ENCODE peak calls at places on chromosomes 7 and 10, in six cellular contexts. Y, A, N, U, K and B are unnamed samples. For H3K4me1, the result is how much of the 10 kb centered on the place peaks cover.

GRCh38 chr7:143073556-143073955 is 21.4 kb downstream of the OR6V1 start:
- DNase-seq in Y (no peak), A (no peak), N (no peak), U (no peak), K (no peak), B (no peak)

GRCh38 chr10:130043491-130043890 is 67.1 kb downstream of the C10orf143 start:
- DNase-seq in Y (no peak), A (no peak), N (no peak), U (no peak), K (no peak), B (no peak)

GRCh38 chr10:62772186-62772950 is 32.2 kb upstream of the ADO start:
- DNase-seq in Y (no peak), A (peak), N (no peak), U (no peak), K (no peak), B (no peak)

GRCh38 chr10:98172073-98172472 is 37.6 kb downstream of the R3HCC1L start:
- DNase-seq in Y (no peak), A (no peak), N (no peak), U (no peak), K (no peak), B (no peak)

GRCh38 chr7:100965723-100966541 is 3.4 kb upstream of the MUC12 start:
- DNase-seq in Y (peak), A (no peak), N (peak), U (peak), K (peak), B (no peak)

GRCh38 chr10:11482306-11482705 is 129.1 kb downstream of the USP6NL start:
- DNase-seq in Y (no peak), A (no peak), N (no peak), U (no peak), K (no peak), B (no peak)

GRCh38 chr10:23192741-23193434 is 776 bp downstream of the PTF1A start:
- DNase-seq in Y (no peak), A (no peak), N (no peak), U (no peak), K (no peak), B (no peak)

GRCh38 chr10:34116780-34117179 is 698.3 kb downstream of the PARD3 start:
- DNase-seq in Y (no peak), A (no peak), N (no peak), U (no peak), K (no peak), B (no peak)

GRCh38 chr7:120218702-120219101 is 54.3 kb upstream of the KCND2 start:
- DNase-seq in Y (no peak), A (peak), N (no peak), U (no peak), K (no peak), B (no peak)

GRCh38 chr10:101781984-101782810 is 1.0 kb downstream of the NPM3 start:
- DNase-seq in Y (peak), A (no peak), N (no peak), U (no peak), K (peak), B (no peak)

GRCh38 chr7:84136809-84137208 is 57.8 kb downstream of the SEMA3A start:
- DNase-seq in Y (no peak), A (no peak), N (no peak), U (no peak), K (no peak), B (no peak)

GRCh38 chr7:84085147-84085546 is 109.4 kb downstream of the SEMA3A start:
- DNase-seq in Y (no peak), A (peak), N (no peak), U (peak), K (no peak), B (no peak)

GRCh38 chr7:150856303-150857275 is 4.3 kb downstream of the AOC1 start:
- DNase-seq in Y (no peak), A (no peak), N (no peak), U (no peak), K (no peak), B (peak)

GRCh38 chr10:59962755-59963154 is 56.4 kb upstream of the CCDC6 start:
- DNase-seq in Y (no peak), A (no peak), N (no peak), U (no peak), K (no peak), B (no peak)

GRCh38 chr7:41691286-41691966 is 11.5 kb downstream of the INHBA start:
- DNase-seq in Y (no peak), A (peak), N (no peak), U (no peak), K (no peak), B (no peak)

GRCh38 chr7:8724080-8724718 is 290.8 kb downstream of the NXPH1 start:
- DNase-seq in Y (no peak), A (no peak), N (peak), U (peak), K (peak), B (peak)

GRCh38 chr7:17774248-17774647 is 166.0 kb downstream of the SNX13 start:
- DNase-seq in Y (no peak), A (peak), N (peak), U (peak), K (no peak), B (no peak)

GRCh38 chr7:27139335-27140107 is 4.0 kb downstream of the HOXA5 start:
- DNase-seq in Y (no peak), A (no peak), N (no peak), U (no peak), K (no peak), B (no peak)

GRCh38 chr10:128211064-128211504 is 84.9 kb upstream of the MKI67 start:
- DNase-seq in Y (no peak), A (no peak), N (no peak), U (no peak), K (no peak), B (no peak)

GRCh38 chr10:46288601-46289206 is 1.9 kb downstream of the ANTXRL start:
- DNase-seq in Y (no peak), A (no peak), N (no peak), U (no peak), K (peak), B (peak)

GRCh38 chr10:97919012-97919411 is 69.4 kb downstream of the GOLGA7B start:
- DNase-seq in Y (no peak), A (no peak), N (no peak), U (peak), K (no peak), B (no peak)

GRCh38 chr10:11536256-11536655 is 75.2 kb downstream of the USP6NL start:
- DNase-seq in Y (no peak), A (no peak), N (no peak), U (no peak), K (no peak), B (no peak)

GRCh38 chr7:27235387-27236052 is 7.1 kb upstream of the EVX1 start:
- DNase-seq in Y (peak), A (no peak), N (peak), U (peak), K (peak), B (peak)

GRCh38 chr10:124825702-124826101 is 24.1 kb downstream of the ABRAXAS2 start:
- DNase-seq in Y (no peak), A (no peak), N (no peak), U (no peak), K (no peak), B (no peak)

GRCh38 chr10:93963434-93963833 is 30.3 kb upstream of the PLCE1 start:
- DNase-seq in Y (no peak), A (no peak), N (no peak), U (no peak), K (no peak), B (no peak)

GRCh38 chr7:134941185-134941900 is 45.0 kb upstream of the AGBL3 start:
- DNase-seq in Y (no peak), A (peak), N (no peak), U (peak), K (peak), B (peak)

GRCh38 chr7:156625585-156625984 is 15.0 kb upstream of the RNF32 start:
- DNase-seq in Y (no peak), A (no peak), N (no peak), U (no peak), K (no peak), B (no peak)

GRCh38 chr7:5296015-5296621 is 13.4 kb downstream of the SLC29A4 start:
- DNase-seq in Y (no peak), A (no peak), N (no peak), U (no peak), K (peak), B (no peak)

GRCh38 chr10:124403548-124403947 is 15.2 kb downstream of the OAT start:
- DNase-seq in Y (peak), A (peak), N (peak), U (peak), K (peak), B (no peak)

GRCh38 chr10:97005349-97005748 is 173.3 kb downstream of the LCOR start:
- DNase-seq in Y (no peak), A (no peak), N (no peak), U (no peak), K (no peak), B (no peak)

GRCh38 chr10:76086571-76087260 is 655.3 kb downstream of the LRMDA start:
- DNase-seq in Y (no peak), A (peak), N (peak), U (peak), K (peak), B (no peak)

GRCh38 chr10:35546824-35547225 is 58.3 kb upstream of the GJD4 start:
- DNase-seq in Y (no peak), A (peak), N (no peak), U (peak), K (peak), B (peak)

GRCh38 chr7:135803143-135803542 is 54.5 kb upstream of the FAM180A start:
- DNase-seq in Y (no peak), A (no peak), N (peak), U (no peak), K (peak), B (peak)

GRCh38 chr7:90625562-90625961 is 29.4 kb downstream of the CDK14 start:
- DNase-seq in Y (no peak), A (peak), N (no peak), U (peak), K (peak), B (no peak)

GRCh38 chr10:73759512-73760115 is 15.4 kb downstream of the SEC24C start:
- DNase-seq in Y (no peak), A (no peak), N (no peak), U (peak), K (no peak), B (peak)

GRCh38 chr7:34982371-34983019 is 54.8 kb downstream of the DPY19L1 start:
- DNase-seq in Y (no peak), A (no peak), N (peak), U (no peak), K (peak), B (no peak)

GRCh38 chr10:683448-684071 is 5.9 kb downstream of the DIP2C start:
- DNase-seq in Y (peak), A (peak), N (peak), U (peak), K (no peak), B (no peak)

GRCh38 chr10:685613-686012 is 3.9 kb downstream of the DIP2C start:
- DNase-seq in Y (no peak), A (no peak), N (no peak), U (no peak), K (no peak), B (no peak)

GRCh38 chr10:681670-682318 is 7.7 kb downstream of the DIP2C start:
- DNase-seq in Y (no peak), A (peak), N (no peak), U (no peak), K (no peak), B (no peak)

GRCh38 chr10:680745-681144 is 8.7 kb downstream of the DIP2C start:
- DNase-seq in Y (no peak), A (no peak), N (no peak), U (no peak), K (no peak), B (no peak)

GRCh38 chr10:682931-683447 is 6.5 kb downstream of the DIP2C start:
- DNase-seq in Y (no peak), A (no peak), N (no peak), U (no peak), K (no peak), B (no peak)
- H3K4me2 ChIP-seq in Y (peak), A (peak), N (peak), U (peak), K (no peak), B (no peak)

GRCh38 chr7:137886266-137886665 is 39.5 kb upstream of the DGKI start:
- DNase-seq in Y (no peak), A (no peak), N (no peak), U (no peak), K (peak), B (no peak)
- H3K4me1 ChIP-seq in Y (under half), A (under half), N (under half), U (under half), K (under half), B (under half)

DNA sequence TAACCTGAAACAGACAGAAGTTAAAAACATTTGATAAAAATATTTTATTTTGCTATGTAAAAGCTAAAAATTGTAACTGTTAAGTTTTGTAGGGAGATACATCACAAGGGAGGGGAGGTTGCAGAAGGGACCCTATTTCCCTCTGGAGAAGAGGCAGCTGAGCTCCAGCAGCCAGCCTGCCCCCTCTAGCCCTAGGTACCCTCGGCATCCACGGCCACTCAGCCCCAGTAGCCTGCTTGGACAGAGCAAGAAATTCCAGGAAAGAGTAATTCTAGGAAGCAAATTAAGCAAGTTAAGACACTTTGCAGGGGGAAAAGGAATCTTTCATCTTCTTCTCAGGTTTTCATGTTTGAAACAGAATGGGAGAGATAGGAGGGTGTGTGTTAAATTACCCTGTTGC is 5.8 kb downstream of the SGCE start:
- DNase-seq in Y (no peak), A (no peak), N (no peak), U (no peak), K (no peak), B (no peak)
- H3K4me2 ChIP-seq in Y (no peak), A (no peak), N (no peak), U (no peak), K (no peak), B (no peak)

DNA sequence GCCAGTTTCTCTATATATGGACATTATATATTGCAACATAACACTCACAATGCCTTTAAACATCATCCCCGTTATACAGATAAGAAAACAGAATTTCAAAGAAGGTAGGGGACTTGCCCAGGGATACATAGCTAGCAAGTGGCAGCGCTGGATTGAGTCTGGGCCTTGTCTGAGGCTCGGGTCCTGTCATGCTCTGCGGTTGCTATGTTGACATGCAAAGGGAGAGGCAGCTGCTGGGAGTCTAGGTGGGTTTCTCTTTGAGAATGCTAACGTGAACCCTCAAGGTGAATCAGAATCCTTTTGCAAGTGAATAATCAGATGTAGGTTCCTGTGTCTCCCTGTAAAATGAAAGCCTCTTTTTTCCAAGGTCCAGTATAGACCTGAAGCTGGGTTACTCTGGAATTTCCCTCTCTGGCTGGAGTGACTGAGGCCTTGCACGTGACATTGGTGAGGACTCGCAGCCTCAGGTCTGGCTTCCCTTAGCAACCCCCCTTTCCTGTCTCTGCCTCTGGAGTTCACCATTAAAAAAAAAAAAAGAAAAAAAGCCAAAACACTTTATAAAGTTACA is 38.9 kb downstream of the TCF7L2 start:
- DNase-seq in Y (no peak), A (no peak), N (no peak), U (no peak), K (peak), B (no peak)
- H3K4me1 ChIP-seq in Y (half or more), A (under half), N (under half), U (under half), K (under half), B (under half)